ENCODE peak calls at places on chromosomes 11 and 22, in ten cellular contexts. S, O, H, E, J, U, Z, N, Y and I are unnamed samples.

GRCh38 chr11:107956543-107956942 is 28.3 kb downstream of the RAB39A start:
- DNase-seq in Y (no peak), S (no peak), Z (no peak), E (no peak), J (no peak), O (no peak), H (no peak), U (no peak), N (peak), I (no peak)

GRCh38 chr22:50702261-50702671 is 29.6 kb downstream of the SHANK3 start:
- DNase-seq in Z (no peak), O (no peak), U (peak), N (no peak), J (no peak), E (no peak), Y (no peak), S (no peak), H (no peak), I (no peak)

GRCh38 chr11:120835601-120836228 is 188.2 kb upstream of the TBCEL start:
- DNase-seq in J (no peak), S (no peak), O (no peak), N (peak), Z (peak), H (peak), Y (no peak), E (no peak), U (no peak), I (no peak)

GRCh38 chr22:17171313-17172171 is 12.5 kb upstream of the HDHD5 start:
- DNase-seq in U (peak), H (peak), J (peak), O (peak), N (peak), Z (peak), S (peak), E (peak), Y (peak), I (peak)

GRCh38 chr11:14764213-14764898 is 120.8 kb downstream of the PDE3B start:
- DNase-seq in Z (peak), Y (no peak), S (no peak), O (no peak), H (no peak), U (no peak), N (no peak), E (no peak), J (no peak), I (no peak)

GRCh38 chr11:126890561-126890960 is 110.0 kb downstream of the KIRREL3 start:
- DNase-seq in U (no peak), O (peak), H (no peak), Y (no peak), Z (no peak), E (no peak), J (no peak), N (peak), S (no peak), I (peak)

GRCh38 chr11:86458294-86459001 is 83.8 kb downstream of the CCDC81 start:
- DNase-seq in E (no peak), J (no peak), H (no peak), U (no peak), Z (no peak), O (no peak), S (no peak), Y (no peak), N (no peak), I (no peak)

GRCh38 chr11:66970808-66971442 is 4.2 kb upstream of the C11orf86 start:
- DNase-seq in H (peak), Y (no peak), E (peak), S (peak), U (peak), Z (peak), O (no peak), N (no peak), J (no peak), I (no peak)

GRCh38 chr11:128039140-128040021 is 548.0 kb downstream of the ETS1 start:
- DNase-seq in U (no peak), Y (peak), Z (peak), N (no peak), J (peak), O (no peak), E (peak), S (peak), H (peak), I (no peak)

GRCh38 chr22:48753752-48754517 is 1073.7 kb downstream of the BRD1 start:
- DNase-seq in N (no peak), Y (no peak), E (no peak), Z (peak), U (no peak), J (no peak), O (no peak), H (no peak), S (no peak), I (no peak)

GRCh38 chr11:73331138-73331916 is 23.3 kb downstream of the ARHGEF17 start:
- DNase-seq in O (no peak), H (no peak), E (no peak), S (no peak), J (no peak), N (no peak), Z (no peak), U (no peak), Y (no peak), I (no peak)

GRCh38 chr11:15199693-15200092 is 85.0 kb downstream of the INSC start:
- DNase-seq in U (peak), H (no peak), J (no peak), Y (no peak), S (peak), O (no peak), N (no peak), E (no peak), Z (no peak), I (no peak)

GRCh38 chr11:73429121-73429740 is 53.0 kb downstream of the RELT start:
- DNase-seq in J (no peak), Z (no peak), S (peak), U (no peak), O (no peak), E (peak), Y (no peak), H (no peak), N (no peak), I (no peak)

GRCh38 chr11:61429346-61429690 is 457 bp downstream of the CPSF7 start:
- DNase-seq in U (no peak), O (peak), N (no peak), Z (no peak), S (peak), E (peak), Y (peak), H (peak), J (peak), I (peak)

GRCh38 chr11:73652046-73652730 is 5.8 kb downstream of the PLEKHB1 start:
- DNase-seq in Z (no peak), J (no peak), E (no peak), S (no peak), O (peak), U (no peak), H (no peak), N (peak), Y (no peak), I (peak)

GRCh38 chr11:86119062-86119461 is 50.2 kb upstream of the PICALM start:
- DNase-seq in S (no peak), Y (no peak), U (no peak), J (no peak), E (no peak), N (no peak), Z (no peak), H (no peak), O (peak), I (no peak)

GRCh38 chr22:23073506-23074229 is 3.3 kb downstream of the GNAZ start:
- DNase-seq in U (peak), Z (no peak), E (no peak), J (no peak), Y (no peak), S (no peak), H (no peak), O (no peak), N (no peak), I (no peak)

GRCh38 chr11:120467627-120468026 is 43.9 kb upstream of the GRIK4 start:
- DNase-seq in E (no peak), J (no peak), O (no peak), Z (no peak), H (no peak), Y (no peak), U (no peak), N (no peak), S (no peak), I (no peak)

GRCh38 chr11:67996622-67997459 is 7.1 kb downstream of the UNC93B1 start:
- DNase-seq in H (peak), O (no peak), S (no peak), J (no peak), E (peak), Z (no peak), N (peak), U (no peak), Y (no peak), I (no peak)

GRCh38 chr22:24506802-24507438 is 11.8 kb downstream of the UPB1 start:
- DNase-seq in Z (no peak), S (no peak), H (no peak), Y (no peak), N (no peak), J (no peak), O (no peak), U (no peak), E (no peak), I (no peak)

GRCh38 chr22:49153921-49154320 is 673.8 kb downstream of the BRD1 start:
- DNase-seq in E (no peak), Z (no peak), S (no peak), U (no peak), O (no peak), N (no peak), Y (no peak), H (no peak), J (no peak), I (no peak)

GRCh38 chr11:118572075-118572913 is at the start of gene ARCN1:
- DNase-seq in Y (peak), S (peak), H (peak), N (peak), U (peak), Z (peak), E (peak), O (peak), J (peak), I (peak)

GRCh38 chr11:11998091-11998781 is 10.2 kb downstream of the DKK3 start:
- DNase-seq in S (peak), Y (no peak), N (no peak), U (no peak), O (no peak), J (no peak), E (peak), H (no peak), Z (no peak), I (no peak)

GRCh38 chr11:70233511-70233919 is 30.4 kb downstream of the FADD start:
- DNase-seq in Y (no peak), E (peak), J (no peak), N (no peak), H (no peak), S (peak), O (no peak), Z (no peak), U (no peak), I (no peak)

GRCh38 chr11:15170170-15170569 is 55.4 kb downstream of the INSC start:
- DNase-seq in U (no peak), E (no peak), S (no peak), H (no peak), N (no peak), O (no peak), Z (no peak), Y (no peak), J (no peak), I (no peak)

GRCh38 chr22:33049125-33049729 is 9.0 kb downstream of the SYN3 start:
- DNase-seq in Y (no peak), S (peak), U (peak), J (peak), N (peak), O (peak), Z (peak), H (peak), E (peak), I (peak)

GRCh38 chr11:28910926-28911325 is 802.7 kb downstream of the METTL15 start:
- DNase-seq in Y (no peak), U (no peak), O (no peak), Z (no peak), J (no peak), H (no peak), E (no peak), N (no peak), S (no peak), I (no peak)

GRCh38 chr11:121318848-121319834 is 26.6 kb downstream of the SC5D start:
- DNase-seq in J (no peak), Z (no peak), Y (no peak), H (no peak), U (no peak), E (peak), O (peak), N (peak), S (peak), I (peak)

GRCh38 chr11:35165416-35166368 is 26.7 kb downstream of the CD44 start:
- DNase-seq in E (peak), U (no peak), O (no peak), Z (peak), N (no peak), H (peak), Y (peak), J (peak), S (peak), I (no peak)

GRCh38 chr11:1843098-1843473 is 4.3 kb downstream of the TNNI2 start:
- DNase-seq in O (no peak), S (no peak), J (no peak), U (no peak), E (no peak), H (no peak), Z (no peak), N (no peak), Y (no peak), I (no peak)

GRCh38 chr11:103842191-103842590 is 194.2 kb upstream of the DDI1 start:
- DNase-seq in E (no peak), S (no peak), J (no peak), H (no peak), Y (no peak), Z (no peak), O (no peak), U (no peak), N (no peak), I (no peak)

GRCh38 chr11:45104790-45105084 is 41.7 kb upstream of the PRDM11 start:
- DNase-seq in Z (no peak), O (no peak), H (no peak), Y (no peak), E (no peak), U (no peak), S (no peak), N (no peak), J (no peak), I (no peak)

GRCh38 chr11:122995526-122995925 is 13.9 kb upstream of the BSX start:
- DNase-seq in Z (no peak), S (no peak), O (no peak), U (no peak), J (no peak), N (no peak), Y (no peak), E (no peak), H (no peak), I (no peak)

GRCh38 chr22:38070250-38070921 is 13.2 kb downstream of the PICK1 start:
- DNase-seq in Y (no peak), H (no peak), S (no peak), O (no peak), Z (no peak), J (no peak), N (peak), E (no peak), U (peak), I (peak)

GRCh38 chr11:67411785-67412152 is 3.7 kb upstream of the CARNS1 start:
- DNase-seq in O (no peak), N (no peak), H (peak), Y (no peak), Z (no peak), E (no peak), U (no peak), J (no peak), S (no peak), I (no peak)

GRCh38 chr11:120867024-120867423 is 156.9 kb upstream of the TBCEL start:
- DNase-seq in U (no peak), Z (no peak), H (no peak), E (no peak), O (no peak), Y (no peak), S (no peak), N (no peak), J (no peak), I (no peak)